ENCODE peak calls at places on chromosomes 3 and 15, in eight cellular contexts. Y, G, S, J, C, N, D and L are unnamed samples.

GRCh38 chr3:139975592-139976360 is 40.8 kb downstream of the CLSTN2 start:
- DNase-seq in N (no peak), D (no peak), S (no peak), Y (no peak), G (no peak), J (no peak), C (no peak), L (no peak)

GRCh38 chr3:177195242-177195940 is 1.9 kb downstream of the TBL1XR1 start:
- DNase-seq in Y (peak), C (no peak), G (peak), D (no peak), J (peak), S (no peak), N (no peak), L (peak)

GRCh38 chr15:74956648-74957300 is at the start of gene RPP25:
- DNase-seq in S (peak), Y (peak), G (peak), J (peak), D (peak), C (peak), N (peak), L (peak)

GRCh38 chr3:113166719-113167492 is 44.5 kb upstream of the BOC start:
- DNase-seq in D (peak), C (peak), Y (peak), S (peak), N (no peak), J (peak), G (peak), L (peak)

GRCh38 chr3:156558389-156558788 is 3.5 kb upstream of the SSR3 start:
- DNase-seq in C (no peak), D (no peak), S (no peak), J (no peak), G (no peak), N (no peak), Y (peak), L (no peak)

GRCh38 chr15:77251662-77252061 is 168.2 kb downstream of the PEAK1 start:
- DNase-seq in Y (no peak), C (no peak), N (no peak), J (peak), D (peak), S (no peak), G (no peak), L (peak)

GRCh38 chr3:25604107-25604805 is 60.5 kb downstream of the TOP2B start:
- DNase-seq in G (no peak), S (no peak), D (peak), J (peak), C (no peak), N (no peak), Y (no peak), L (peak)

GRCh38 chr3:158991146-158991705 is 189.4 kb downstream of the MFSD1 start:
- DNase-seq in J (peak), Y (no peak), S (peak), G (peak), N (no peak), C (no peak), D (no peak), L (no peak)

GRCh38 chr15:69881310-69881660 is 216.4 kb downstream of the TLE3 start:
- DNase-seq in Y (no peak), C (no peak), S (no peak), G (no peak), D (no peak), N (no peak), J (peak), L (no peak)
- H3K4me3 ChIP-seq in Y (no peak), C (no peak), S (no peak), G (no peak), D (no peak), N (no peak), J (no peak), L (no peak)

DNA sequence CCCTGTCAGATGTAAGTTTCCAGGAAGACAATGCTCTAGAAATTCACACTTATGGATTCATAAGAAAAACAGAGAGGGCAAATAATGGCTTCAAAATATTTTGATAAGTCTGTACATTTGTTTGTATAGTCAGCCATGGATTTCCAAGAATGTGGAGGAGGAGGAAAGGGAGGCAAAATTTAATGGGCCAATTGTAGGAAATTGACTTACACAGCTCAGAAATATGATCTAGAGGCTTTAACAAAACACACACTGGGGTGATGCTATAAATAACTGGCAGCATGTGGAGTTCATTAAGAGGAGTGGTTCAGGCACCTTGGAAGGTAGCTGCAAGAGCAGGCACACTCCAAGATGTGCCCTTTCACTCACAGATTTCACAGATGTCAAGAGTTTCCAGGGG is 193.4 kb upstream of the RASGRP1 start:
- DNase-seq in N (no peak), D (peak), C (no peak), S (no peak), J (peak), G (no peak), Y (peak), L (peak)
- H3K27ac ChIP-seq in N (no peak), D (no peak), C (no peak), S (peak), J (no peak), G (no peak), Y (peak), L (no peak)

DNA sequence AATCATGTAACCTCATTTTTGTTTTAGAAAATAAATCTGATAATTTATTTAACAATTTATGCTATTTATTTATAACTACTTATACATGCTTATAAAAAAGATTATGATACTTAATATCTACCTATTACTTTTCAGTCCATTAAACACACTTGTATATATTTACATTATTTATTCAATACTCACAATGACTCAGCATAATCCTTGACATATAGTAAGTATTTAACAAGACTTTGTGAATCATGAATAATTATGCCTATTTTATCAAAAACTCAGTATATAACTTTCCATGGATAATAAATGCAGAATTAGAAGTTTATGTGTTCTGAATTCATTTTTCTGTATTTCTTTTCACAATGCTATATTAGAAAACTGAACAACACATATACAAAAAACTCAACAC is 266.0 kb upstream of the STAC start:
- DNase-seq in C (no peak), G (no peak), D (no peak), Y (no peak), S (no peak), J (peak), N (no peak), L (no peak)
- H3K4me3 ChIP-seq in C (no peak), G (no peak), D (no peak), Y (no peak), S (no peak), J (no peak), N (no peak), L (no peak)

GRCh38 chr3:151933224-151933858 is 59.9 kb downstream of the SUCNR1 start:
- DNase-seq in N (no peak), S (no peak), Y (no peak), G (no peak), J (peak), D (no peak), C (no peak), L (no peak)
- H3K27ac ChIP-seq in N (no peak), S (no peak), Y (no peak), G (no peak), J (no peak), D (no peak), C (no peak), L (no peak)

GRCh38 chr3:187183210-187183862 is 13.9 kb upstream of the RTP1 start:
- DNase-seq in S (no peak), Y (no peak), N (no peak), D (peak), J (no peak), G (no peak), C (no peak), L (peak)

GRCh38 chr3:187186375-187186774 is 10.9 kb upstream of the RTP1 start:
- DNase-seq in S (no peak), Y (peak), C (no peak), J (no peak), D (no peak), N (no peak), G (no peak), L (no peak)

GRCh38 chr3:187183903-187184302 is 13.4 kb upstream of the RTP1 start:
- DNase-seq in C (no peak), G (no peak), D (no peak), Y (no peak), S (no peak), N (no peak), J (no peak), L (peak)

GRCh38 chr3:187185759-187186158 is 11.5 kb upstream of the RTP1 start:
- DNase-seq in N (no peak), J (no peak), G (no peak), Y (no peak), D (no peak), C (no peak), S (no peak), L (no peak)

GRCh38 chr3:187181454-187182170 is 15.7 kb upstream of the RTP1 start:
- DNase-seq in G (no peak), S (no peak), N (no peak), Y (no peak), J (peak), D (no peak), C (no peak), L (no peak)
- H3K4me3 ChIP-seq in G (no peak), S (no peak), N (no peak), Y (no peak), J (no peak), D (no peak), C (no peak), L (no peak)

GRCh38 chr3:153442386-153442785 is 280.4 kb downstream of the RAP2B start:
- DNase-seq in Y (no peak), C (no peak), J (no peak), N (no peak), D (no peak), S (no peak), G (no peak), L (peak)

GRCh38 chr3:153439780-153440179 is 277.8 kb downstream of the RAP2B start:
- DNase-seq in N (no peak), C (no peak), J (peak), G (no peak), S (no peak), Y (no peak), D (no peak), L (no peak)

GRCh38 chr3:153442799-153443487 is 280.9 kb downstream of the RAP2B start:
- DNase-seq in N (no peak), D (no peak), C (no peak), G (no peak), S (no peak), Y (no peak), J (no peak), L (no peak)

GRCh38 chr3:153440311-153440710 is 278.3 kb downstream of the RAP2B start:
- DNase-seq in Y (no peak), J (no peak), N (no peak), S (no peak), C (no peak), D (no peak), G (no peak), L (no peak)

GRCh38 chr3:153438275-153438674 is 276.2 kb downstream of the RAP2B start:
- DNase-seq in G (no peak), J (no peak), N (no peak), D (no peak), C (no peak), Y (no peak), S (no peak), L (no peak)
- H3K27ac ChIP-seq in G (no peak), J (no peak), N (no peak), D (no peak), C (no peak), Y (no peak), S (no peak), L (no peak)

GRCh38 chr3:127747751-127748521 is 74.4 kb downstream of the MGLL start:
- DNase-seq in D (peak), Y (no peak), G (peak), S (peak), C (peak), J (peak), N (peak), L (no peak)
- H3K4me3 ChIP-seq in D (no peak), Y (no peak), G (no peak), S (no peak), C (no peak), J (peak), N (no peak), L (no peak)

GRCh38 chr15:60441323-60441722 is 37.6 kb downstream of the ICE2 start:
- DNase-seq in C (no peak), D (no peak), J (no peak), G (no peak), S (no peak), Y (no peak), N (no peak), L (no peak)

GRCh38 chr15:60442763-60443162 is 36.2 kb downstream of the ICE2 start:
- DNase-seq in C (no peak), G (no peak), Y (no peak), N (no peak), J (peak), S (no peak), D (peak), L (no peak)

GRCh38 chr15:60448668-60449360 is 30.1 kb downstream of the ICE2 start:
- DNase-seq in S (no peak), J (no peak), D (no peak), G (no peak), C (no peak), Y (no peak), N (no peak), L (no peak)

GRCh38 chr15:60442031-60442665 is 36.8 kb downstream of the ICE2 start:
- DNase-seq in G (no peak), D (no peak), N (no peak), S (no peak), Y (no peak), J (no peak), C (no peak), L (no peak)

GRCh38 chr15:60444289-60444912 is 34.5 kb downstream of the ICE2 start:
- DNase-seq in S (no peak), D (peak), C (no peak), J (peak), N (no peak), G (no peak), Y (no peak), L (peak)
- H3K27ac ChIP-seq in S (no peak), D (no peak), C (no peak), J (no peak), N (no peak), G (no peak), Y (no peak), L (no peak)

DNA sequence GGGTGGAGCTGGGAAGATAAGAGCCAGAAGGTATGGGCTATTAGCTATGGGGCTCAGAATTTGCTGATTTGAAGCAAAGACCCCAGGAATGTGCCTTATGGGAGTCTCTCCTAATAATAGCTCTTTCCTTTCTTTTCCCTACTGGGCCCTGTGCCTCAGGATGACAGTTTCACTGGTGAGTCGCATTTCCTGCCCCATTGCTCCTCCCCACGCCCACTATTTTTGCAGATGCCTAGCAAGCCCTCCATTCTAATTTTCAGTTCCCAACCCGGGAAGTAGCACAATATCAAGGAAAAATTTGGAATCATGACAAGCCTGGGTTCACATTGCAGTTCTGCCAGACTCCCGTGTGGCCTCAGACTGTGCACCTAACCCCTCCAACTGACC is 583 bp downstream of the IL17RE start:
- DNase-seq in C (no peak), N (no peak), J (peak), S (no peak), G (no peak), Y (no peak), D (no peak), L (peak)
- H3K4me3 ChIP-seq in C (peak), N (no peak), J (peak), S (peak), G (peak), Y (no peak), D (no peak), L (no peak)

GRCh38 chr3:15303216-15303615 is 29.2 kb downstream of the SH3BP5 start:
- DNase-seq in D (no peak), J (no peak), Y (no peak), C (no peak), S (no peak), N (no peak), G (no peak), L (no peak)

GRCh38 chr3:15301761-15302160 is 30.6 kb downstream of the SH3BP5 start:
- DNase-seq in S (no peak), J (no peak), N (no peak), C (no peak), Y (no peak), G (no peak), D (no peak), L (no peak)

GRCh38 chr3:15299036-15299435 is 33.4 kb downstream of the SH3BP5 start:
- DNase-seq in N (no peak), Y (no peak), C (no peak), J (no peak), D (no peak), G (peak), S (no peak), L (no peak)

GRCh38 chr3:15298504-15298903 is 33.9 kb downstream of the SH3BP5 start:
- DNase-seq in Y (no peak), N (no peak), D (no peak), C (no peak), G (no peak), S (no peak), J (no peak), L (no peak)

GRCh38 chr3:15300318-15301078 is 31.9 kb downstream of the SH3BP5 start:
- DNase-seq in N (no peak), C (no peak), D (peak), S (peak), G (no peak), J (peak), Y (no peak), L (peak)
- H3K27ac ChIP-seq in N (no peak), C (peak), D (peak), S (peak), G (no peak), J (peak), Y (no peak), L (no peak)